ENCODE peak calls at places on chromosomes 1 and 21, in five cellular contexts. J is heart left ventricle, E is psoas muscle, H is BE2C, G is right cardiac atrium. A is an unnamed sample. For H3K4me1, the result is how much of the 10 kb centered on the place peaks cover.

GRCh38 chr1:203823306-203823705 is 27.9 kb downstream of the ZBED6 start:
- DNase-seq in J (no peak), E (no peak), H (no peak), G (no peak), A (no peak)

GRCh38 chr21:10418649-10419048 is 102.7 kb upstream of the TPTE start:
- DNase-seq in J (no peak), E (no peak), H (no peak), G (no peak), A (no peak)

GRCh38 chr1:56578963-56579875 is at the start of gene PLPP3:
- DNase-seq in J (peak), E (peak), H (peak), G (peak), A (peak)

GRCh38 chr1:2455757-2456156 is 20.3 kb upstream of the PLCH2 start:
- DNase-seq in J (no peak), E (no peak), H (no peak), G (no peak), A (no peak)

GRCh38 chr21:45306453-45306831 is 18.7 kb upstream of the POFUT2 start:
- DNase-seq in J (peak), E (no peak), H (peak), G (peak), A (peak)

GRCh38 chr1:14969006-14969405 is 184.5 kb upstream of the TMEM51 start:
- DNase-seq in J (no peak), E (no peak), H (no peak), G (no peak), A (no peak)

GRCh38 chr1:28417441-28418277 is 48.1 kb downstream of the PHACTR4 start:
- DNase-seq in J (no peak), E (no peak), H (no peak), G (no peak), A (no peak)

GRCh38 chr1:3409737-3410434 is 44.6 kb upstream of the ARHGEF16 start:
- DNase-seq in J (peak), E (peak), H (peak), G (peak), A (peak)

GRCh38 chr1:204255225-204255624 is 41.4 kb upstream of the GOLT1A start:
- DNase-seq in J (no peak), E (no peak), H (no peak), G (no peak), A (no peak)

GRCh38 chr1:209065350-209065749 is 518.2 kb upstream of the CAMK1G start:
- DNase-seq in J (no peak), E (no peak), H (no peak), G (no peak), A (no peak)

GRCh38 chr1:223215026-223215425 is 72.0 kb upstream of the TLR5 start:
- DNase-seq in J (no peak), E (no peak), H (no peak), G (no peak), A (no peak)

GRCh38 chr1:44276901-44277300 is 63.6 kb downstream of the DMAP1 start:
- DNase-seq in J (no peak), E (no peak), H (no peak), G (no peak), A (no peak)

GRCh38 chr1:40763742-40764532 is 19.6 kb upstream of the KCNQ4 start:
- DNase-seq in J (no peak), E (no peak), H (no peak), G (no peak), A (no peak)

GRCh38 chr1:16318544-16318943 is 33.7 kb downstream of the FBXO42 start:
- DNase-seq in J (peak), E (peak), H (no peak), G (peak), A (peak)

GRCh38 chr21:41703857-41704501 is 62.9 kb downstream of the RIPK4 start:
- DNase-seq in J (no peak), E (peak), H (no peak), G (no peak), A (peak)

GRCh38 chr1:52348704-52349301 is 17.2 kb downstream of the CC2D1B start:
- DNase-seq in J (no peak), E (no peak), H (peak), G (no peak), A (no peak)

GRCh38 chr1:67597336-67597735 is 87.7 kb upstream of the GADD45A start:
- DNase-seq in J (no peak), E (no peak), H (no peak), G (no peak), A (no peak)

GRCh38 chr21:28337319-28337718 is 655.4 kb downstream of the LTN1 start:
- DNase-seq in J (no peak), E (no peak), H (no peak), G (no peak), A (no peak)

GRCh38 chr1:172781513-172782140 is 122.7 kb downstream of the FASLG start:
- DNase-seq in J (no peak), E (no peak), H (no peak), G (no peak), A (no peak)

GRCh38 chr21:45289655-45290515 is 2.2 kb upstream of the POFUT2 start:
- DNase-seq in J (no peak), E (no peak), H (peak), G (no peak), A (no peak)

GRCh38 chr1:111436726-111437125 is 9.2 kb upstream of the OVGP1 start:
- DNase-seq in J (no peak), E (no peak), H (no peak), G (no peak), A (no peak)

GRCh38 chr1:31029031-31029430 is 36.5 kb downstream of the PUM1 start:
- DNase-seq in J (no peak), E (no peak), H (no peak), G (no peak), A (no peak)
- H3K4me1 ChIP-seq in J (half or more), E (half or more), H (under half), G (under half), A (under half)

GRCh38 chr1:227767401-227768396 is 32.5 kb downstream of the SNAP47 start:
- DNase-seq in J (peak), E (no peak), H (no peak), G (no peak), A (no peak)

GRCh38 chr1:227766015-227766634 is 30.9 kb downstream of the SNAP47 start:
- DNase-seq in J (peak), E (no peak), H (no peak), G (no peak), A (peak)

GRCh38 chr1:227768640-227769039 is 33.4 kb downstream of the SNAP47 start:
- DNase-seq in J (no peak), E (no peak), H (no peak), G (no peak), A (peak)

GRCh38 chr1:227765261-227766014 is 30.2 kb downstream of the SNAP47 start:
- DNase-seq in J (peak), E (peak), H (no peak), G (no peak), A (no peak)

GRCh38 chr1:227766653-227767277 is 31.5 kb downstream of the SNAP47 start:
- DNase-seq in J (peak), E (no peak), H (no peak), G (no peak), A (peak)
- H3K4me1 ChIP-seq in J (under half), E (under half), H (under half), G (under half), A (under half)

DNA sequence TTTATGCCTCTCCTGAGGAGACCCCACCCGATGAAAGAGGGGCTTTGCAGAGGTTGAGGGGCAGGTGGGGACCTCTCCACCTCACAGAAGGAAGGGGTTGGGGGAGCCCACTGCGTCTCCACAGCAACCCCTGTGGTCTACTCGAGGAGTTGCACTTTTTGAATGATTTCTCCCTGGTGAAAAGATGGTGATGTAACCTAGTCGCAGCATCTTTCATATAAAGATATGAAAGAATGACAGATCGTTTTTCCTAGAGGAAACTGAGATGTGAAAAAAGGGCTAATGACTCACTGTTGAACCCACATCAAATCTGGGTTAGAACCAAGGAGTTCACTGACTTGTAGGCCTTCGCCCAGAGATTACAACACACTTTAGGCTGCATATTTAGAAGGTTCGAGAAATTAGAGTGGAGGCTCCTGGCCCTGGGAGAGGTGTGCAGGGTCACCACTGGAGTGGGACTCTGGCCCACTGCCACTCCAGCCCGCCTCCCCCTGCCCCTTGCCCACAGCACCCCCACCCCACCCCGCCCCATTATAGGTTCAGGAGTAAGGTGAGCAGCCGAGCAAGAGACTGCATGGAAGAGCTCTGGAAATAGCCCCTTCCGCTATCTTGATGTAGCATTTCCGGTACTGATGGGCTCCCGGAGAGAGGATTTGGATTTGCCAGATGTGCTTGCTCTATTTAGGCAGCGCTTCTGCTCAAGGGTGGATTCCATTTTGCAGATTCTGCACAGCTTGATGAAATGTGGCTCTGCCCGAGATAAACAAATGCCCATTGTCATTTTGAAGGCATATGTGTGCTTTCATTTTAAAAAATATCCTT is 6.7 kb downstream of the TGFB2 start:
- DNase-seq in J (no peak), E (peak), H (no peak), G (peak), A (no peak)
- H3K4me1 ChIP-seq in J (under half), E (under half), H (under half), G (under half), A (under half)

GRCh38 chr21:38995755-38996154 is 187.5 kb downstream of the PSMG1 start:
- DNase-seq in J (no peak), E (no peak), H (no peak), G (no peak), A (no peak)
- H3K4me1 ChIP-seq in J (half or more), E (under half), H (under half), G (under half), A (under half)

DNA sequence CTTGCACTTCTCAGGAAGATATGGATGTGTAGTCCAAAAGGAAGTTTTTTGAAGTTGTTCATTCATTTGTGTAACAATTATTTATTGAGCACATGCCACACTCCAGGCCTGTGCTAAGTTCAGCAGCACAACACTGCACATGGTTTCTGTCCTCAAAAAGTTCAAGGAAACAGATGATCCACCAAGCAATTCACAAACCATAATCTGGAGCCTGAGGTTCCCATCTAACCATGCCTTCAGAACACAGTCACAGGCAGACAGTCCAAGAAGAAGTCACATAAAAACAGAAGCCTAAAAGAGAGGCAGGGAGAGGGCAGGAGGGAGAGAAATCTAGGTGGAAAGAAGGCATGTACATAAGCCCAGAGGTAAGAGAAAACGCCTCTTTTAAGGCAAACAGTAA is 1.9 kb downstream of the CD48 start:
- DNase-seq in J (no peak), E (no peak), H (no peak), G (no peak), A (no peak)
- H3K4me1 ChIP-seq in J (under half), E (under half), H (under half), G (under half), A (under half)